ENCODE peak calls at places on chromosomes 6 and 20, in six cellular contexts. B is heart left ventricle; O is naive thymus-derived CD4-positive, alpha-beta T cell; S is endodermal cell; A is neuronal stem cell; G is Jurkat, Clone E6-1. T is an unnamed sample.

GRCh38 chr20:1415667-1416468 is 23.0 kb upstream of the FKBP1A start:
- DNase-seq in B (no peak), S (peak; percentile 55), O (no peak), G (no peak), A (no peak), T (no peak)

GRCh38 chr6:153625089-153625488 is 414.0 kb upstream of the OPRM1 start:
- DNase-seq in B (no peak), S (peak; percentile 57), G (no peak), O (no peak), A (peak; percentile 3), T (peak; percentile 20)

GRCh38 chr6:90982051-90982450 is 395.2 kb upstream of the MAP3K7 start:
- DNase-seq in G (no peak), S (peak; percentile 64), O (no peak), A (no peak), B (no peak), T (no peak)

GRCh38 chr20:34010405-34010895 is 16.7 kb downstream of the RALY start:
- DNase-seq in B (no peak), A (no peak), G (no peak), O (no peak), S (no peak), T (no peak)

GRCh38 chr20:59753836-59754235 is 149.5 kb downstream of the PHACTR3 start:
- DNase-seq in O (no peak), S (no peak), A (no peak), B (no peak), G (no peak), T (no peak)

GRCh38 chr6:151179321-151179720 is 60.4 kb upstream of the AKAP12 start:
- DNase-seq in A (no peak), G (no peak), S (no peak), O (no peak), B (no peak), T (peak; percentile 90)

GRCh38 chr6:160226118-160226541 is 32.5 kb downstream of the SLC22A2 start:
- DNase-seq in S (no peak), G (no peak), A (no peak), O (no peak), B (no peak), T (no peak)

GRCh38 chr6:138107078-138107751 is at the start of gene PERP:
- DNase-seq in S (peak; percentile 85), O (peak; percentile 50), G (no peak), A (peak; percentile 46), B (peak; percentile 81), T (no peak)

GRCh38 chr20:6837730-6838129 is 70.2 kb downstream of the BMP2 start:
- DNase-seq in B (no peak), O (no peak), A (no peak), G (no peak), S (no peak), T (no peak)

GRCh38 chr6:26543953-26544352 is 5.8 kb downstream of the HMGN4 start:
- DNase-seq in S (no peak), O (no peak), A (no peak), G (no peak), B (no peak), T (no peak)

GRCh38 chr6:12586696-12587095 is 129.9 kb upstream of the PHACTR1 start:
- DNase-seq in B (no peak), O (no peak), S (no peak), G (no peak), A (no peak), T (no peak)

GRCh38 chr6:79070206-79070825 is 7.7 kb downstream of the PHIP start:
- DNase-seq in A (no peak), G (no peak), O (no peak), B (no peak), S (no peak), T (no peak)

GRCh38 chr6:11309947-11310665 is 77.6 kb upstream of the NEDD9 start:
- DNase-seq in G (no peak), O (no peak), S (peak; percentile 77), B (no peak), A (no peak), T (no peak)

GRCh38 chr6:111150577-111150976 is 63.3 kb downstream of the SLC16A10 start:
- DNase-seq in B (no peak), O (no peak), S (no peak), G (no peak), A (no peak), T (no peak)

GRCh38 chr6:87154641-87155271 is 609 bp upstream of the ZNF292 start:
- DNase-seq in B (no peak), S (no peak), A (no peak), O (peak; percentile 72), G (peak; percentile 65), T (peak; percentile 28)

GRCh38 chr6:160974304-160974771 is 17.2 kb upstream of the MAP3K4 start:
- DNase-seq in S (no peak), B (peak; percentile 61), G (no peak), A (no peak), O (no peak), T (peak; percentile 49)

GRCh38 chr20:39233755-39234154 is 271.6 kb downstream of the DHX35 start:
- DNase-seq in G (no peak), O (no peak), A (no peak), S (no peak), B (no peak), T (no peak)

GRCh38 chr6:85798934-85799490 is 156.3 kb upstream of the SYNCRIP start:
- DNase-seq in B (no peak), G (no peak), S (no peak), A (no peak), O (no peak), T (no peak)

GRCh38 chr20:25247100-25247665 is 702 bp upstream of the PYGB start:
- DNase-seq in S (peak; percentile 89), A (peak; percentile 58), O (no peak), B (peak; percentile 85), G (no peak), T (no peak)

GRCh38 chr6:165439928-165440554 is 130.6 kb upstream of the C6orf118 start:
- DNase-seq in G (peak; percentile 58), B (no peak), S (no peak), A (peak; percentile 26), O (no peak), T (peak; percentile 74)

GRCh38 chr20:37524221-37524700 is 3.2 kb downstream of the NNAT start:
- DNase-seq in A (no peak), O (no peak), S (peak; percentile 33), B (no peak), G (no peak), T (no peak)

GRCh38 chr6:44117397-44118128 is 9.7 kb downstream of the MRPL14 start:
- DNase-seq in G (no peak), A (no peak), O (no peak), B (no peak), S (no peak), T (no peak)

GRCh38 chr6:44529506-44529905 is 142.0 kb downstream of the CDC5L start:
- DNase-seq in G (no peak), A (no peak), O (no peak), B (no peak), S (peak; percentile 27), T (no peak)

GRCh38 chr6:3585320-3585935 is 128.6 kb upstream of the SLC22A23 start:
- DNase-seq in A (no peak), S (no peak), O (no peak), G (no peak), B (no peak), T (no peak)

GRCh38 chr6:98769546-98769945 is 64.8 kb upstream of the POU3F2 start:
- DNase-seq in G (peak; percentile 55), S (peak; percentile 72), A (no peak), O (no peak), B (no peak), T (peak; percentile 22)

DNA sequence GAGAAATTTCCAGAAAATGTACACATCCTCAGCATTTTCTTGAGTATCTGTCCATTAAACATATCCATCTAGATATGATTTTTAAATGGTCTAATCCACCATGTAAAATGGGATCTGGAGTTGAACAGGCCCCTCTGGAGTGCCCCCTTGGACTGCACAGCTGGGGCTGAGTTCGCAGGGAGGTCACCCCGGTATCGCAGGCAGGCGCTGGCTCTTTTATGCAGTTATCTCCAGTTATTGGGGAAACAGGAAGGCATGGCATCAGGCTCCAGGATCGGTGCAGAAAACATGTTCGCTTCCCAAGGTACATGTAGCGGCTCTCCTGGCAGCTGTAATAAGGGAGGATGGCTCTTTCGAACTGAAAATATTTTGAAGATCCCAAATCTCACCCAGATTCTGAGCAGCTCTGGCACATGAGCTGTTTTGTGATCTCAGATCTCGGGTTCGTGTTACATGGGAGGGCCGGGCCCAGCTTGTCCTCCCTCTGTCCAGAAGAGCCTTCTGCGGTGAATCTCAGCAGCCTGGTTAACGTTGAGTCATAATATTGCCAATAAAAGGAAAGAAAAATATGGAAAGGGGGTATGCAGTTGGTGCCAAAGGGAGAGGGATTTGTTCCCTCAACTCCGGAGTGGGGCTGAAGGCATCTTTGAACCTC is 167.7 kb downstream of the EYA2 start:
- DNase-seq in G (no peak), A (no peak), S (no peak), B (no peak), O (no peak), T (no peak)
- H3K4me3 ChIP-seq in G (no peak overlapping the region), A (no peak overlapping the region), S (no peak overlapping the region), B (no peak overlapping the region), O (no peak overlapping the region), T (no peak overlapping the region)

DNA sequence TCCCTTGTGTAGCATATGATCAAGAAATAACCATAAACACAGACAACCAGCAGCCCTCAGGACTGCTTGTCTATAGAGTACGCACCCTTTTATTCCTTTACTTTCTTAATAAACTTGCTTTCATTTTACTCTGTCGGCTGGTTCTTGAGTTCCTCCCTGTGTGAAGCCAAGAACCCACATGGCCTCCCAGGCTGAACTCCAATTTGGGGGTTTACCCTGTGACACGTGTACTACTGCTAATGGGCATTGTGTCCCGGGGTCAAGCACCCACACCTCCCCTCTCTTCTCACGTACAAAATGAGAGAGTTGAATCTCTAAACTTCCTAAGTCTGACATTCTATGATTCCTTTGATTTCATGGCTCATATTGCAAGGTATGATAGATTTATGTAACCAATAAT is 9.9 kb downstream of the LAMA4 start:
- DNase-seq in S (peak; percentile 52), A (no peak), O (no peak), G (no peak), B (no peak), T (no peak)
- H3K4me3 ChIP-seq in S (no peak overlapping the region), A (no peak overlapping the region), O (no peak overlapping the region), G (no peak overlapping the region), B (no peak overlapping the region), T (no peak overlapping the region)

GRCh38 chr6:80547827-80548226 is 441.4 kb downstream of the BCKDHB start:
- DNase-seq in G (no peak), S (no peak), O (no peak), A (no peak), B (no peak), T (peak; percentile 85)
- H3K4me3 ChIP-seq in G (no peak overlapping the region), S (no peak overlapping the region), O (no peak overlapping the region), A (no peak overlapping the region), B (no peak overlapping the region), T (no peak overlapping the region)

DNA sequence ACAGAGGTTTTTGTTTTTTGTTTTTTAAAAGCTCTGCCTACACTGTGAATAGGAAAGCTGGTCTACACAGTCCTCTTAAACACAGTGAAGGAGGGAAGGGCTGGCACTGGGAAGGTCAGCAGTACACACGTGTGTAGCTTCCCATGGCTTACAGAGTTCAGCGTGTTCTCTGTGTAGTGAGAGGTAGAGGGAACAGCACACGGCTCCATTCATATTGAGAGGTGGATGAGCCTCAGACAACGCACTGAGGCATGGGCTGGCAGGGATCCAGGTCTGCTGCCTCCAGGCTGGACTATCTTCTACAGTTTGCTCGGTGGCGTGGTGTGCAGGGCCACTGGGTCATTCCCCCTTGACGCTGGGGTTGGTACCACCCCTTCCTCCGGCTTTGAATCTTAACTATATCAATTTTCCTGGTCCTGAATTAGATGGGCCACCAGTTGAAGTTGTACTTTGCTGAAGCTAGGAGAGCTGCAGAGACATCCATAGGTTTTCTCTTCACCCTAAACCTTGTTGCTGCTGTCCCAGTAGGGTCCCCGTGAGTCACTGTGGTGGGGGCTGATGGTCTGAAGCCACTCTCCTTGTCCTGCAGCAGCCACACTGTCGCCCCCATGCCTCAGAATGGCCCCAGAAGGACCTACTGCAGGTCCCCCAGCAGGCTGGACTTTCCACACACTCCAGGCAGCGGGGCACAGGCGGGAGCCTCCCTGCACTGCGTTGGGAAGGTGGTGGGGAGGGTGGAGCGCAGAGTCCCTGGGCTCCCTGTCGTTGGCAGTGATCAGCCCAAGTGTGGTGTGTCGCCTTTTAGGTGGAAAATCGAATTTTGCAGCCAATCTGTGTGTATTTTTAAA is 2.0 kb downstream of the ARFGAP1 start:
- DNase-seq in G (no peak), O (no peak), B (no peak), S (no peak), A (no peak), T (no peak)
- H3K4me3 ChIP-seq in G (no peak overlapping the region), O (no peak overlapping the region), B (no peak overlapping the region), S (peak overlapping the region; percentile 44), A (peak overlapping the region; percentile 26), T (no peak overlapping the region)